ENCODE peak calls at places on chromosomes 4 and X, in nine cellular contexts. J is RWPE1, Y is DMS 273 treated with DMSO at 0.1 percent for 48 hours, M is hypothalamus, B is progenitor cell of endocrine pancreas, D is ELR, Q is upper lobe of left lung, W is T-helper 1 cell, V is epithelial cell of prostate. I is an unnamed sample.

GRCh38 chrX:11557120-11557519 is 108.6 kb downstream of the ARHGAP6 start:
- DNase-seq in D (peak), V (peak), J (peak), Y (no peak), M (no peak), B (no peak), Q (no peak), W (no peak), I (no peak)

GRCh38 chr4:20194079-20195013 is 57.4 kb upstream of the SLIT2 start:
- DNase-seq in Y (no peak), M (no peak), J (peak), D (peak), B (no peak), Q (no peak), W (no peak), V (no peak), I (peak)

GRCh38 chr4:88106205-88106604 is 52.2 kb downstream of the ABCG2 start:
- DNase-seq in Y (no peak), D (peak), M (no peak), J (no peak), V (peak), B (no peak), W (no peak), Q (no peak), I (no peak)

GRCh38 chr4:184453402-184454160 is 20.8 kb downstream of the IRF2 start:
- DNase-seq in J (peak), M (no peak), V (peak), W (peak), B (no peak), Q (no peak), Y (no peak), D (peak), I (no peak)

GRCh38 chrX:111888600-111888999 is 12.6 kb downstream of the TRPC5OS start:
- DNase-seq in D (no peak), Y (no peak), Q (no peak), J (no peak), B (no peak), V (no peak), M (no peak), W (no peak), I (no peak)

GRCh38 chrX:73448379-73448778 is 1.5 kb downstream of the CDX4 start:
- DNase-seq in B (no peak), J (no peak), W (no peak), M (no peak), Y (no peak), Q (peak), D (no peak), V (no peak), I (no peak)

GRCh38 chr4:127012549-127012948 is 620.2 kb upstream of the INTU start:
- DNase-seq in Q (no peak), Y (no peak), D (peak), M (no peak), V (no peak), J (no peak), B (no peak), W (no peak), I (peak)

GRCh38 chrX:103170216-103170615 is 44.7 kb upstream of the BEX4 start:
- DNase-seq in V (no peak), B (no peak), W (no peak), M (no peak), D (peak), J (no peak), Y (no peak), Q (no peak), I (no peak)

GRCh38 chr4:141560056-141560455 is 76.3 kb upstream of the IL15 start:
- DNase-seq in D (no peak), M (no peak), J (no peak), V (no peak), Q (no peak), W (no peak), Y (no peak), B (no peak), I (peak)

GRCh38 chr4:152310223-152310622 is 225.7 kb downstream of the FBXW7 start:
- DNase-seq in Q (no peak), J (no peak), W (no peak), Y (no peak), V (no peak), M (no peak), B (no peak), D (peak), I (peak)

GRCh38 chr4:53014881-53015280 is 152.8 kb downstream of the RASL11B start:
- DNase-seq in Y (no peak), V (no peak), W (no peak), M (no peak), J (no peak), Q (no peak), D (no peak), B (no peak), I (no peak)

GRCh38 chr4:57043304-57044251 is 64.9 kb downstream of the POLR2B start:
- DNase-seq in Q (no peak), Y (no peak), D (no peak), J (no peak), V (no peak), M (no peak), B (no peak), W (no peak), I (no peak)

GRCh38 chrX:49995021-49995731 is 72.8 kb downstream of the CLCN5 start:
- DNase-seq in W (no peak), M (no peak), Q (no peak), D (peak), V (no peak), Y (no peak), J (peak), B (no peak), I (peak)

GRCh38 chr4:143357161-143357845 is 20.6 kb downstream of the GAB1 start:
- DNase-seq in V (peak), Q (no peak), D (no peak), M (no peak), B (no peak), Y (no peak), J (peak), W (no peak), I (no peak)

GRCh38 chr4:184898793-184899192 is 73.0 kb upstream of the ACSL1 start:
- DNase-seq in B (no peak), J (no peak), M (no peak), V (no peak), Y (no peak), Q (no peak), D (no peak), W (no peak), I (no peak)

GRCh38 chr4:120225527-120225926 is 158.9 kb upstream of the MAD2L1 start:
- DNase-seq in W (no peak), B (no peak), Q (no peak), D (no peak), J (no peak), V (no peak), Y (no peak), M (no peak), I (no peak)

GRCh38 chr4:165838575-165838974 is 34.5 kb upstream of the TLL1 start:
- DNase-seq in V (no peak), Q (no peak), W (no peak), M (no peak), Y (no peak), J (no peak), D (no peak), B (no peak), I (no peak)

GRCh38 chrX:18354369-18355329 is at the start of gene SCML2:
- DNase-seq in M (peak), J (no peak), W (peak), Q (peak), B (peak), Y (no peak), D (peak), V (no peak), I (no peak)

GRCh38 chr4:145081756-145082155 is 16.2 kb downstream of the ANAPC10 start:
- DNase-seq in B (no peak), W (no peak), Y (no peak), D (no peak), J (no peak), V (no peak), M (no peak), Q (no peak), I (no peak)

GRCh38 chrX:11770320-11770719 is 12.3 kb downstream of the MSL3 start:
- DNase-seq in B (no peak), V (no peak), W (peak), D (peak), M (peak), Q (no peak), Y (peak), J (peak), I (no peak)

GRCh38 chr4:125085-125820 is 952 bp downstream of the ZNF718 start:
- DNase-seq in B (no peak), W (no peak), M (no peak), D (peak), Y (peak), Q (peak), J (peak), V (no peak), I (peak)

GRCh38 chrX:74119016-74119910 is 184.7 kb upstream of the ZCCHC13 start:
- DNase-seq in Q (no peak), W (no peak), D (peak), M (no peak), J (peak), B (no peak), Y (peak), V (no peak), I (no peak)

GRCh38 chr4:95129708-95130343 is 372.1 kb downstream of the BMPR1B start:
- DNase-seq in D (peak), J (peak), W (no peak), B (no peak), Q (no peak), Y (no peak), V (peak), M (no peak), I (peak)

GRCh38 chrX:20863649-20864048 is 510.6 kb upstream of the CNKSR2 start:
- DNase-seq in J (no peak), M (no peak), V (no peak), W (no peak), Q (no peak), D (no peak), Y (no peak), B (no peak), I (no peak)

GRCh38 chr4:43690121-43690520 is 758.5 kb downstream of the KCTD8 start:
- DNase-seq in W (no peak), M (no peak), B (no peak), V (no peak), Q (no peak), Y (no peak), J (no peak), D (no peak), I (no peak)

GRCh38 chr4:176185068-176185467 is 10.3 kb downstream of the SPATA4 start:
- DNase-seq in D (peak), V (peak), Q (no peak), J (peak), W (no peak), M (no peak), B (no peak), Y (no peak), I (no peak)

I was measured in epithelial cell of proximal tubule.